ENCODE peak calls at places on chromosomes 12 and 14, in four cellular contexts. O, T, F and M are unnamed samples.

GRCh38 chr12:130281157-130281799 is 56.4 kb upstream of the PIWIL1 start:
- DNase-seq in O (peak), F (no peak), T (no peak), M (no peak)

GRCh38 chr14:31206536-31207286 is 882 bp downstream of the HECTD1 start:
- DNase-seq in T (peak), F (no peak), O (peak), M (no peak)

GRCh38 chr14:30395065-30395464 is 163.9 kb upstream of the G2E3 start:
- DNase-seq in O (no peak), F (no peak), T (no peak), M (no peak)

GRCh38 chr12:95859344-95859816 is 628 bp downstream of the SNRPF start:
- DNase-seq in O (no peak), T (peak), F (peak), M (no peak)

GRCh38 chr12:5718073-5718472 is 227.0 kb downstream of the ANO2 start:
- DNase-seq in O (no peak), F (no peak), T (no peak), M (no peak)

GRCh38 chr14:101460521-101460920 is 100.8 kb upstream of the DIO3 start:
- DNase-seq in T (no peak), F (no peak), O (no peak), M (no peak)

GRCh38 chr14:91892918-91893527 is 25.7 kb upstream of the TC2N start:
- DNase-seq in O (no peak), T (no peak), F (no peak), M (no peak)

GRCh38 chr14:106790189-106791036 is 1264.0 kb downstream of the TMEM121 start:
- DNase-seq in F (peak), T (no peak), O (peak), M (no peak)

GRCh38 chr14:78959674-78960264 is 789.6 kb downstream of the NRXN3 start:
- DNase-seq in O (peak), F (peak), T (peak), M (no peak)

GRCh38 chr12:54016478-54016964 is 7.7 kb downstream of the HOXC8 start:
- DNase-seq in O (no peak), T (no peak), F (peak), M (no peak)

GRCh38 chr14:26190644-26191043 is 407.2 kb downstream of the NOVA1 start:
- DNase-seq in T (no peak), F (no peak), O (no peak), M (no peak)

GRCh38 chr12:61667676-61668075 is 592.5 kb upstream of the USP15 start:
- DNase-seq in F (no peak), T (no peak), O (no peak), M (no peak)

GRCh38 chr12:11901687-11902524 is 168.8 kb upstream of the BCL2L14 start:
- DNase-seq in F (no peak), T (no peak), O (no peak), M (no peak)

GRCh38 chr14:20682127-20682434 is 2.3 kb upstream of the RNASE4 start:
- DNase-seq in O (no peak), T (no peak), F (no peak), M (no peak)

GRCh38 chr12:54001283-54002187 is 1.6 kb downstream of the HOXC9 start:
- DNase-seq in F (no peak), T (no peak), O (no peak), M (no peak)

GRCh38 chr14:55715889-55716288 is 135.9 kb downstream of the KTN1 start:
- DNase-seq in F (no peak), O (no peak), T (peak), M (no peak)

GRCh38 chr12:114673169-114673833 is 10.7 kb downstream of the TBX3 start:
- DNase-seq in T (peak), F (no peak), O (no peak), M (no peak)

GRCh38 chr12:84694111-84694510 is 218.5 kb downstream of the SLC6A15 start:
- DNase-seq in O (no peak), T (no peak), F (no peak), M (no peak)

GRCh38 chr12:53324113-53324778 is 2.8 kb upstream of the AAAS start:
- DNase-seq in T (no peak), F (no peak), O (no peak), M (no peak)

GRCh38 chr14:91294153-91294552 is 49.6 kb upstream of the GPR68 start:
- DNase-seq in F (no peak), O (no peak), T (no peak), M (no peak)

GRCh38 chr12:87259405-87259804 is 769.8 kb downstream of the C12orf50 start:
- DNase-seq in T (no peak), F (no peak), O (no peak), M (no peak)

GRCh38 chr12:131616316-131617098 is 94.4 kb upstream of the SFSWAP start:
- DNase-seq in F (no peak), T (no peak), O (no peak), M (no peak)

GRCh38 chr12:51188359-51189051 is 15.6 kb upstream of the TFCP2 start:
- DNase-seq in O (no peak), T (no peak), F (no peak), M (no peak)

GRCh38 chr12:52741378-52742195 is 35.6 kb downstream of the KRT76 start:
- DNase-seq in O (peak), T (peak), F (peak), M (no peak)

GRCh38 chr12:119369907-119370546 is 35.5 kb downstream of the CCDC60 start:
- DNase-seq in F (no peak), T (no peak), O (no peak), M (no peak)

GRCh38 chr14:75372260-75372659 is 55.6 kb upstream of the JDP2 start:
- DNase-seq in O (no peak), T (peak), F (no peak), M (no peak)

GRCh38 chr12:51311389-51311788 is 12.6 kb downstream of the BIN2 start:
- DNase-seq in O (no peak), T (no peak), F (no peak), M (no peak)

GRCh38 chr12:14774944-14775651 is 28.2 kb downstream of the WBP11 start:
- DNase-seq in O (no peak), T (peak), F (no peak), M (no peak)

GRCh38 chr12:126781593-126781992 is 1485.4 kb upstream of the TMEM132C start:
- DNase-seq in T (no peak), F (no peak), O (no peak), M (no peak)

GRCh38 chr12:112096070-112096469 is 12.5 kb downstream of the NAA25 start:
- DNase-seq in T (no peak), F (no peak), O (no peak), M (no peak)

GRCh38 chr14:99348816-99349609 is 77.0 kb upstream of the BCL11B start:
- DNase-seq in O (no peak), T (no peak), F (no peak), M (no peak)